ENCODE peak calls at places on chromosome 2, in four cellular contexts. E, T, F and S are unnamed samples.

GRCh38 chr2:172996387-172996961 is 79.2 kb upstream of the MAP3K20 start:
- DNase-seq in F (no peak), E (no peak), T (no peak), S (no peak)

GRCh38 chr2:15094161-15094560 is 461.6 kb downstream of the LRATD1 start:
- DNase-seq in T (no peak), E (no peak), F (no peak), S (no peak)

GRCh38 chr2:9333591-9334171 is 89.6 kb downstream of the ITGB1BP1 start:
- DNase-seq in E (no peak), T (no peak), F (peak; percentile 75), S (peak; percentile 69)

GRCh38 chr2:690799-691198 is 13.6 kb upstream of the TMEM18 start:
- DNase-seq in F (no peak), E (no peak), T (no peak), S (no peak)

GRCh38 chr2:43018179-43019024 is 208.0 kb downstream of the ZFP36L2 start:
- DNase-seq in F (peak; percentile 74), E (no peak), T (peak; percentile 93), S (peak; percentile 90)

GRCh38 chr2:134142341-134142738 is 111.5 kb upstream of the MGAT5 start:
- DNase-seq in E (no peak), F (no peak), T (no peak), S (no peak)

GRCh38 chr2:172281648-172282576 is 145.5 kb upstream of the ITGA6 start:
- DNase-seq in T (no peak), F (no peak), E (no peak), S (no peak)

GRCh38 chr2:178681081-178681480 is 126.1 kb downstream of the TTN start:
- DNase-seq in E (no peak), F (no peak), T (no peak), S (no peak)

GRCh38 chr2:152221870-152222269 is 46.3 kb upstream of the STAM2 start:
- DNase-seq in E (no peak), T (no peak), F (no peak), S (no peak)

GRCh38 chr2:205860847-205861246 is 178.5 kb downstream of the NRP2 start:
- DNase-seq in F (no peak), T (no peak), E (no peak), S (no peak)

GRCh38 chr2:67158718-67159117 is 238.4 kb upstream of the ETAA1 start:
- DNase-seq in F (no peak), T (no peak), E (no peak), S (no peak)

GRCh38 chr2:19947184-19947940 is 42.5 kb downstream of the WDR35 start:
- DNase-seq in F (no peak), T (no peak), E (no peak), S (no peak)

GRCh38 chr2:236939271-236939670 is 146.4 kb upstream of the COPS8 start:
- DNase-seq in T (no peak), F (peak; percentile 7), E (no peak), S (no peak)

GRCh38 chr2:153478289-153479261 is at the start of gene RPRM:
- DNase-seq in E (peak; percentile 80), F (peak; percentile 65), T (peak; percentile 81), S (peak; percentile 84)

GRCh38 chr2:202267495-202267894 is 1.9 kb downstream of the NOP58 start:
- DNase-seq in F (no peak), E (no peak), T (no peak), S (no peak)

GRCh38 chr2:143399679-143400078 is 270.5 kb downstream of the ARHGAP15 start:
- DNase-seq in T (no peak), F (no peak), E (no peak), S (no peak)

GRCh38 chr2:159249955-159250723 is 36.4 kb downstream of the WDSUB1 start:
- DNase-seq in T (peak; percentile 55), E (no peak), F (peak; percentile 75), S (peak; percentile 59)

GRCh38 chr2:231633259-231633976 is 40.8 kb downstream of the TEX44 start:
- DNase-seq in F (no peak), T (no peak), E (no peak), S (no peak)

GRCh38 chr2:239152916-239153305 is 247.9 kb downstream of the HDAC4 start:
- DNase-seq in F (no peak), E (no peak), T (no peak), S (no peak)

GRCh38 chr2:237479747-237480146 is 7.3 kb upstream of the MLPH start:
- DNase-seq in F (no peak), T (no peak), E (no peak), S (peak; percentile 52)

GRCh38 chr2:62227386-62228075 is 31.6 kb downstream of the B3GNT2 start:
- DNase-seq in T (no peak), F (no peak), E (no peak), S (no peak)

GRCh38 chr2:159612255-159612901 is 4.0 kb downstream of the BAZ2B start:
- DNase-seq in T (no peak), F (no peak), E (no peak), S (no peak)

GRCh38 chr2:76569819-76570218 is 859.1 kb upstream of the GCFC2 start:
- DNase-seq in E (no peak), T (no peak), F (no peak), S (no peak)

DNA sequence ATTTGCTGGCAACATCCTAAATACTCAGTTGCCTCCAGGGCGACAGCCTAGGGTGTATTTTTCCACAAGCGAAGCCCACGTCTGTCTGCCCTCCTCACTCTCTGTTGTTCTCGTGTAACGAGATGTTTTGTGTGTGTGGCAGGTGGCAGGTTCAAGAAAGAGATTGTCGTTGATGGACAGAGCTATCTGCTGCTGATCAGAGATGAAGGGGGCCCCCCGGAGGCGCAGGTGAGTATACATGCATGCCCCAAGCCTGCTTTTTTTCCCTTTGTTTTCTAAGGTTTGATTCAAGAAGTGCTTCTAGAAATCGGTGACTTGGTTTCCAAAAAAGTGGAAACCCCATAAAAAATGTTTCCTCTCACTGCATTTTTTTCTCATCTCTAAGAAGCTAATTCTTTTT is 247.0 kb downstream of the AGAP1 start:
- DNase-seq in T (no peak), F (no peak), E (no peak), S (no peak)
- TF ChIP-seq CTCF in T (no peak), F (no peak), E (peak; percentile 45), S (no peak)

GRCh38 chr2:165144315-165144714 is 59.5 kb downstream of the SCN3A start:
- DNase-seq in F (no peak), T (no peak), E (no peak), S (no peak)

GRCh38 chr2:165147201-165148045 is 56.4 kb downstream of the SCN3A start:
- DNase-seq in E (no peak), F (no peak), T (no peak), S (no peak)

GRCh38 chr2:165141601-165142000 is 62.2 kb downstream of the SCN3A start:
- DNase-seq in T (no peak), F (no peak), E (no peak), S (no peak)
- TF ChIP-seq CTCF in T (no peak), F (no peak), E (peak; percentile 51), S (peak; percentile 20)

DNA sequence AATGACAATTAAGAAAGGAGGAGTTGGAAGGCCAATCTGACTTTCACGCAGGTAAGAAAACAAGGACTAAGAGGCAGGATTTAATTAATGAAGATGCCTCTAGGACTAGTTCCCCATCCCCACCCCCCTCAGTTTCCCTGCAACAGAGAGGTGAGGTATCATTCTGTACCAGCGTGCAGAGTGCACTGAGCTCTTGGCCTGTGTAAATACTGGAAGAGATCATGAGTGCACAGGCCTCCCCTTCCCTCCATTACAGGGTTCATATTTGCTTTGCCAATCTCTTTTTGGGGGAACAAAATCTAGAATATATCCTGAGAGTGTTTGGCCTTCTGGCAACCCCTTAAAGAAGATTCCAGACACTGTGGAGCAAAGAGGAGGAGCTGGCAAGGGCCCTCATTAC is 60.9 kb downstream of the MMADHC start:
- DNase-seq in T (no peak), F (no peak), E (no peak), S (no peak)
- TF ChIP-seq CTCF in T (no peak), F (no peak), E (no peak), S (no peak)

GRCh38 chr2:7037340-7038333 is 120.4 kb downstream of the RNF144A start:
- DNase-seq in E (peak; percentile 71), F (peak; percentile 66), T (peak; percentile 76), S (peak; percentile 81)
- TF ChIP-seq CTCF in E (peak; percentile 80), F (peak; percentile 72), T (peak; percentile 81), S (peak; percentile 36)